ENCODE peak calls at places on chromosomes 4 and X, in seven cellular contexts. S is HepG2, E is HCT116, W is K562, G is H1, R is GM12878, Z is SK-N-SH. U is an unnamed sample.
A peak's percentile ranks its signal among the peaks of the same experiment; 100 is the strongest.

GRCh38 chr4:97892596-97893266 is 250.5 kb downstream of the STPG2 start:
- DNase-seq in S (no peak), E (no peak), W (no peak), G (no peak), R (no peak), Z (no peak), U (no peak)

GRCh38 chr4:169397762-169398161 is 127.0 kb upstream of the SH3RF1 start:
- DNase-seq in S (no peak), E (no peak), W (no peak), G (no peak), R (no peak), Z (no peak), U (no peak)

GRCh38 chr4:172009461-172009860 is 196.3 kb downstream of the GALNTL6 start:
- DNase-seq in S (no peak), E (no peak), W (no peak), G (no peak), R (no peak), Z (no peak), U (peak; percentile 2)

GRCh38 chr4:71595576-71596108 is 188.2 kb downstream of the GC start:
- DNase-seq in S (no peak), E (no peak), W (no peak), G (no peak), R (no peak), Z (no peak), U (no peak)

GRCh38 chrX:43559643-43560042 is 96.5 kb upstream of the MAOA start:
- DNase-seq in S (peak; percentile 39), E (peak; percentile 28), W (peak; percentile 20), G (peak; percentile 53), R (no peak), Z (peak; percentile 39), U (peak; percentile 67)

GRCh38 chr4:150145090-150145949 is 67.1 kb downstream of the DCLK2 start:
- DNase-seq in S (no peak), E (no peak), W (peak; percentile 1), G (no peak), R (no peak), Z (no peak), U (peak; percentile 7)

GRCh38 chr4:176413171-176413570 is 93.4 kb downstream of the SPCS3 start:
- DNase-seq in S (no peak), E (no peak), W (no peak), G (no peak), R (peak; percentile 88), Z (no peak), U (no peak)

GRCh38 chr4:77167173-77167572 is 10.2 kb downstream of the CCNG2 start:
- DNase-seq in S (no peak), E (no peak), W (no peak), G (no peak), R (no peak), Z (no peak), U (no peak)

GRCh38 chr4:87066403-87067119 is 131.8 kb downstream of the AFF1 start:
- DNase-seq in S (no peak), E (no peak), W (no peak), G (no peak), R (no peak), Z (no peak), U (no peak)

GRCh38 chr4:53786632-53787031 is 195.3 kb upstream of the LNX1 start:
- DNase-seq in S (no peak), E (no peak), W (no peak), G (no peak), R (no peak), Z (no peak), U (no peak)

GRCh38 chrX:43644124-43644701 is 11.9 kb upstream of the MAOA start:
- DNase-seq in S (no peak), E (no peak), W (peak; percentile 29), G (no peak), R (no peak), Z (no peak), U (no peak)

GRCh38 chrX:333611-334311 is 15.2 kb upstream of the GTPBP6 start:
- DNase-seq in S (no peak), E (no peak), W (no peak), G (no peak), R (no peak), Z (no peak), U (no peak)

GRCh38 chr4:1041936-1042330 is 30.5 kb downstream of the FGFRL1 start:
- DNase-seq in S (no peak), E (no peak), W (no peak), G (no peak), R (no peak), Z (no peak), U (no peak)

GRCh38 chr4:169971456-169972015 is 54.7 kb downstream of the MFAP3L start:
- DNase-seq in S (no peak), E (no peak), W (no peak), G (no peak), R (no peak), Z (no peak), U (no peak)

GRCh38 chr4:85457752-85458467 is 17.0 kb upstream of the ARHGAP24 start:
- DNase-seq in S (no peak), E (no peak), W (no peak), G (no peak), R (no peak), Z (no peak), U (no peak)

GRCh38 chr4:13529130-13529919 is 15.0 kb downstream of the NKX3-2 start:
- DNase-seq in S (no peak), E (no peak), W (no peak), G (peak; percentile 53), R (no peak), Z (peak; percentile 30), U (no peak)

GRCh38 chr4:145216532-145216931 is 36.1 kb upstream of the OTUD4 start:
- DNase-seq in S (no peak), E (peak; percentile 24), W (no peak), G (no peak), R (no peak), Z (peak; percentile 13), U (no peak)

GRCh38 chr4:95867919-95868318 is 28.0 kb downstream of the PDHA2 start:
- DNase-seq in S (no peak), E (peak; percentile 28), W (peak; percentile 1), G (no peak), R (no peak), Z (no peak), U (no peak)

GRCh38 chr4:177041356-177041755 is 248.6 kb upstream of the VEGFC start:
- DNase-seq in S (no peak), E (no peak), W (no peak), G (no peak), R (no peak), Z (no peak), U (no peak)

GRCh38 chr4:54092800-54093608 is 7.0 kb upstream of the GSX2 start:
- DNase-seq in S (no peak), E (no peak), W (no peak), G (no peak), R (no peak), Z (no peak), U (no peak)

GRCh38 chr4:123484291-123484926 is 87.8 kb downstream of the SPRY1 start:
- DNase-seq in S (peak; percentile 51), E (no peak), W (no peak), G (no peak), R (no peak), Z (no peak), U (no peak)

GRCh38 chrX:109826954-109827708 is 94.1 kb upstream of the ACSL4 start:
- DNase-seq in S (peak; percentile 72), E (no peak), W (no peak), G (no peak), R (no peak), Z (no peak), U (peak; percentile 7)

GRCh38 chr4:111400736-111401135 is 744.5 kb upstream of the FAM241A start:
- DNase-seq in S (no peak), E (no peak), W (no peak), G (no peak), R (no peak), Z (no peak), U (no peak)

GRCh38 chr4:157961591-157961990 is 211.2 kb downstream of the GASK1B start:
- DNase-seq in S (no peak), E (no peak), W (no peak), G (no peak), R (no peak), Z (no peak), U (no peak)

DNA sequence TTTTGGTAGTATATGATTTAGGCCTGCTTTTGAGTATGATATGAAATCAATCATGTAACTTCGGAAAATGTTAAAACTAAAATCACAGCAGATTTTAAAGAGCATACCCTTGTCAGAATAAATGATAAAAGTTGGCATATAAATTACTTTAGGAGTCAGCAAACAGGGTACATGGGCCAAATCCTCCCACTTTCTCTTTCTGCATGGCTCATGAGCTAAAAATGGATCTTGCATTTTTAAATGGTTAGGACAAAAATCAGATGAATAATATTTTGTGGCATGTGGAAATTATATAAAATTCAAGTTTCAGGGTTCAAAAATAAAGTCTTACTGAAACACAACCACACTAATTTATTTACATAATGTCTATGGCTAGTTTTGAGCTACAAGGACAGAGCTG is 214.9 kb downstream of the GASK1B start:
- DNase-seq in S (no peak), E (no peak), W (no peak), G (no peak), R (no peak), Z (no peak), U (no peak)
- TF ChIP-seq JUND in S (no peak), E (no peak), W (no peak), G (no peak), R (no peak), Z (no peak), U (no peak)

GRCh38 chr4:55517526-55518229 is 29.0 kb downstream of the CLOCK start:
- DNase-seq in S (no peak), E (no peak), W (no peak), G (no peak), R (no peak), Z (no peak), U (no peak)
- TF ChIP-seq JUND in S (no peak), E (no peak), W (no peak), G (no peak), R (no peak), Z (no peak), U (no peak)

GRCh38 chr4:102625232-102625930 is 124.2 kb downstream of the NFKB1 start:
- DNase-seq in S (peak; percentile 59), E (no peak), W (peak; percentile 34), G (no peak), R (no peak), Z (peak; percentile 30), U (peak; percentile 67)
- TF ChIP-seq JUND in S (no peak), E (no peak), W (no peak), G (no peak), R (no peak), Z (no peak), U (no peak)

DNA sequence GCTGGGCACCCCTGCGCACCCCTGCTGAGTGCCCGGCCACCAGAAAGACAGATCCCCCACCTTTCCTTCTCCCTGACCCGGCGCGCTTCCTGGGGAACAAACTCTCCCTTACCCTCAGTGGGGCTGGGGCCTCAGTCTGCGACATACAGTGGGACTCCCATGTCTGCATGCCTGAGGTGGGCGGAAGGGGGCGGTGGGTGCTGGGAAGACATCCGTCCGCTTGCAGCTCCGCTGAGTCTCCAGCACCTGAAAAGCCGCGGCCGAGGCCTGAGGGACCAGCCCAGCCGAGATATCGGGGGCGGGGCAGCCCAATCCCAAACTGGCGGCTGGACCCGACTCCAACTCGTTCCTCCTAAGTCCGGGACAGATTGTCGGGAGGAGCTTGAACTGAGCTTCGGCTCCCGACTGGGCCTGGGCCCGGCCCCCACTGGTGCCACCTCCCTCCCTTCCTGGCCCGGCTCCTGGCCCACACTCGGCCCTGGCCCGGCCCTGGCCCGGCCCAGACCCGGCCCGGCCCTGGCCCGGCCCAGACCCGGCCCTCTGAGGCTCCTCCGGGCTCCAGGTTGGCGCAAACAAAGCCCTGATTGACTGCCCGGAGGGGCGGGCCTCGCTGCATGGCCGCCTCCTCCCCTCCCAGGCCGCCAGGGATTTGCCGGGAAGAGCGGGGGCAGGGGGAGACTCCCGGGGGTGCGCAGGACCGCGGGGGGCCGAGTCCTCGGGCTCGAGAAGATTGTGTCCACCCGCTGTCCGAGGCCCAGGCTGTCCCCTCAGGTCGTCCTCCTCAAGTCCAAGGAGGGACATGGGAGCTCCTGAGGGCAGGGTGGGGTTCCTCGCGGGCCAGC is 878 bp upstream of the SLC16A2 start:
- DNase-seq in S (no peak), E (no peak), W (no peak), G (peak; percentile 68), R (no peak), Z (peak; percentile 78), U (peak; percentile 55)
- TF ChIP-seq JUND in S (no peak), E (no peak), W (no peak), G (no peak), R (no peak), Z (no peak), U (no peak)